ENCODE peak calls at places on chromosome X, in four cellular contexts. D is tibial artery, K is kidney glomerular epithelial cell, Q is pancreas. O is an unnamed sample.

GRCh38 chrX:31215277-31215815 is 143.5 kb upstream of the FTHL17 start:
- DNase-seq in D (no peak), K (no peak), Q (no peak), O (no peak)

GRCh38 chrX:138504254-138504653 is 207.3 kb downstream of the FGF13 start:
- DNase-seq in D (no peak), K (no peak), Q (no peak), O (no peak)

GRCh38 chrX:40772290-40772689 is 36.9 kb upstream of the MED14 start:
- DNase-seq in D (no peak), K (no peak), Q (no peak), O (no peak)

GRCh38 chrX:130120321-130120731 is 10.0 kb upstream of the ELF4 start:
- DNase-seq in D (no peak), K (no peak), Q (no peak), O (no peak)

GRCh38 chrX:111288841-111289240 is 18.6 kb upstream of the CAPN6 start:
- DNase-seq in D (no peak), K (no peak), Q (no peak), O (no peak)

GRCh38 chrX:68659385-68659784 is 11.9 kb downstream of the STARD8 start:
- DNase-seq in D (no peak), K (no peak), Q (no peak), O (no peak)

GRCh38 chrX:114075073-114075673 is 508.7 kb upstream of the HTR2C start:
- DNase-seq in D (no peak), K (no peak), Q (no peak), O (no peak)

GRCh38 chrX:139566981-139567380 is 36.4 kb downstream of the F9 start:
- DNase-seq in D (no peak), K (no peak), Q (no peak), O (no peak)

GRCh38 chrX:85326234-85327059 is 53.0 kb downstream of the POF1B start:
- DNase-seq in D (peak), K (no peak), Q (peak), O (no peak)

GRCh38 chrX:101619336-101619735 is 1.5 kb upstream of the ARMCX6 start:
- DNase-seq in D (no peak), K (no peak), Q (no peak), O (no peak)

GRCh38 chrX:1657367-1658082 is 42.7 kb downstream of the ASMT start:
- DNase-seq in D (peak), K (peak), Q (no peak), O (no peak)

GRCh38 chrX:16278927-16279326 is 111.6 kb downstream of the MAGEB17 start:
- DNase-seq in D (no peak), K (no peak), Q (no peak), O (no peak)

GRCh38 chrX:51852096-51852495 is 41.3 kb upstream of the MAGED1 start:
- DNase-seq in D (no peak), K (no peak), Q (no peak), O (no peak)

GRCh38 chrX:84186603-84187358 is 1.2 kb downstream of the RPS6KA6 start:
- DNase-seq in D (no peak), K (no peak), Q (no peak), O (no peak)

O was measured in ovary.